ENCODE peak calls at places on chromosome 10, in nine cellular contexts. One of them, this sample, is unnamed. For H3K27me3, the result is how much of the 10 kb centered on the place peaks cover.

GRCh38 chr10:79070611-79071534 is 2.1 kb downstream of the ZMIZ1 start:
- DNase-seq in heart right ventricle: peak
- DNase-seq in CD4-positive, alpha-beta T cell: no peak
- DNase-seq in ovary: peak
- DNase-seq in right cardiac atrium: peak
- DNase-seq in transverse colon: peak
- DNase-seq in cardiac muscle cell: peak
- DNase-seq in HepG2: peak
- DNase-seq in CD4-positive, CD25-positive, alpha-beta regulatory T cell: peak
- DNase-seq in this sample: peak

GRCh38 chr10:96299383-96299782 is 4.9 kb upstream of the DNTT start:
- DNase-seq in heart right ventricle: no peak
- DNase-seq in CD4-positive, alpha-beta T cell: peak
- DNase-seq in ovary: no peak
- DNase-seq in right cardiac atrium: no peak
- DNase-seq in transverse colon: no peak
- DNase-seq in cardiac muscle cell: no peak
- DNase-seq in HepG2: no peak
- DNase-seq in CD4-positive, CD25-positive, alpha-beta regulatory T cell: peak
- DNase-seq in this sample: no peak

GRCh38 chr10:5632430-5632829 is 34.0 kb downstream of the ASB13 start:
- DNase-seq in heart right ventricle: no peak
- DNase-seq in CD4-positive, alpha-beta T cell: no peak
- DNase-seq in ovary: no peak
- DNase-seq in right cardiac atrium: no peak
- DNase-seq in transverse colon: peak
- DNase-seq in cardiac muscle cell: no peak
- DNase-seq in HepG2: peak
- DNase-seq in CD4-positive, CD25-positive, alpha-beta regulatory T cell: no peak
- DNase-seq in this sample: peak

GRCh38 chr10:12412671-12413368 is 63.5 kb downstream of the CAMK1D start:
- DNase-seq in heart right ventricle: no peak
- DNase-seq in CD4-positive, alpha-beta T cell: peak
- DNase-seq in ovary: no peak
- DNase-seq in right cardiac atrium: peak
- DNase-seq in transverse colon: no peak
- DNase-seq in cardiac muscle cell: no peak
- DNase-seq in HepG2: no peak
- DNase-seq in CD4-positive, CD25-positive, alpha-beta regulatory T cell: peak
- DNase-seq in this sample: no peak

GRCh38 chr10:46520381-46520780 is 36.1 kb downstream of the GPRIN2 start:
- DNase-seq in heart right ventricle: no peak
- DNase-seq in CD4-positive, alpha-beta T cell: no peak
- DNase-seq in ovary: peak
- DNase-seq in right cardiac atrium: no peak
- DNase-seq in transverse colon: peak
- DNase-seq in cardiac muscle cell: no peak
- DNase-seq in HepG2: no peak
- DNase-seq in CD4-positive, CD25-positive, alpha-beta regulatory T cell: no peak
- DNase-seq in this sample: no peak

GRCh38 chr10:114519306-114519669 is 115.0 kb upstream of the AFAP1L2 start:
- DNase-seq in heart right ventricle: no peak
- DNase-seq in CD4-positive, alpha-beta T cell: no peak
- DNase-seq in ovary: no peak
- DNase-seq in right cardiac atrium: peak
- DNase-seq in transverse colon: peak
- DNase-seq in cardiac muscle cell: no peak
- DNase-seq in HepG2: no peak
- DNase-seq in CD4-positive, CD25-positive, alpha-beta regulatory T cell: no peak
- DNase-seq in this sample: no peak

GRCh38 chr10:77286851-77287250 is 350.8 kb downstream of the KCNMA1 start:
- DNase-seq in heart right ventricle: no peak
- DNase-seq in CD4-positive, alpha-beta T cell: no peak
- DNase-seq in ovary: no peak
- DNase-seq in right cardiac atrium: no peak
- DNase-seq in transverse colon: no peak
- DNase-seq in cardiac muscle cell: no peak
- DNase-seq in HepG2: no peak
- DNase-seq in CD4-positive, CD25-positive, alpha-beta regulatory T cell: no peak
- DNase-seq in this sample: no peak

GRCh38 chr10:15166325-15166724 is 2.2 kb downstream of the NMT2 start:
- DNase-seq in heart right ventricle: no peak
- DNase-seq in CD4-positive, alpha-beta T cell: no peak
- DNase-seq in ovary: no peak
- DNase-seq in right cardiac atrium: no peak
- DNase-seq in transverse colon: no peak
- DNase-seq in cardiac muscle cell: peak
- DNase-seq in HepG2: no peak
- DNase-seq in CD4-positive, CD25-positive, alpha-beta regulatory T cell: no peak
- DNase-seq in this sample: no peak

GRCh38 chr10:93757766-93758509 is at the start of gene LGI1:
- DNase-seq in heart right ventricle: no peak
- DNase-seq in CD4-positive, alpha-beta T cell: no peak
- DNase-seq in ovary: no peak
- DNase-seq in right cardiac atrium: peak
- DNase-seq in transverse colon: no peak
- DNase-seq in cardiac muscle cell: peak
- DNase-seq in HepG2: no peak
- DNase-seq in CD4-positive, CD25-positive, alpha-beta regulatory T cell: no peak
- DNase-seq in this sample: no peak

GRCh38 chr10:14414901-14415300 is 84.2 kb upstream of the FRMD4A start:
- DNase-seq in heart right ventricle: no peak
- DNase-seq in CD4-positive, alpha-beta T cell: no peak
- DNase-seq in ovary: no peak
- DNase-seq in right cardiac atrium: no peak
- DNase-seq in transverse colon: no peak
- DNase-seq in cardiac muscle cell: peak
- DNase-seq in HepG2: no peak
- DNase-seq in CD4-positive, CD25-positive, alpha-beta regulatory T cell: no peak
- DNase-seq in this sample: no peak

GRCh38 chr10:77873558-77874380 is 52.8 kb downstream of the DLG5 start:
- DNase-seq in heart right ventricle: no peak
- DNase-seq in CD4-positive, alpha-beta T cell: peak
- DNase-seq in ovary: peak
- DNase-seq in right cardiac atrium: peak
- DNase-seq in transverse colon: peak
- DNase-seq in cardiac muscle cell: peak
- DNase-seq in HepG2: peak
- DNase-seq in CD4-positive, CD25-positive, alpha-beta regulatory T cell: peak
- DNase-seq in this sample: peak

GRCh38 chr10:63697956-63698814 is 177.0 kb downstream of the REEP3 start:
- DNase-seq in heart right ventricle: no peak
- DNase-seq in CD4-positive, alpha-beta T cell: no peak
- DNase-seq in ovary: no peak
- DNase-seq in right cardiac atrium: no peak
- DNase-seq in transverse colon: no peak
- DNase-seq in cardiac muscle cell: no peak
- DNase-seq in HepG2: no peak
- DNase-seq in CD4-positive, CD25-positive, alpha-beta regulatory T cell: no peak
- DNase-seq in this sample: no peak

GRCh38 chr10:21518629-21519321 is 6.7 kb downstream of the SKIDA1 start:
- DNase-seq in heart right ventricle: no peak
- DNase-seq in CD4-positive, alpha-beta T cell: no peak
- DNase-seq in ovary: peak
- DNase-seq in right cardiac atrium: peak
- DNase-seq in transverse colon: no peak
- DNase-seq in cardiac muscle cell: peak
- DNase-seq in HepG2: no peak
- DNase-seq in CD4-positive, CD25-positive, alpha-beta regulatory T cell: no peak
- DNase-seq in this sample: no peak
- H3K27me3 ChIP-seq in heart right ventricle: under half
- H3K27me3 ChIP-seq in CD4-positive, alpha-beta T cell: half or more
- H3K27me3 ChIP-seq in ovary: under half
- H3K27me3 ChIP-seq in right cardiac atrium: under half
- H3K27me3 ChIP-seq in transverse colon: half or more
- H3K27me3 ChIP-seq in cardiac muscle cell: under half
- H3K27me3 ChIP-seq in HepG2: under half
- H3K27me3 ChIP-seq in CD4-positive, CD25-positive, alpha-beta regulatory T cell: half or more
- H3K27me3 ChIP-seq in this sample: under half

DNA sequence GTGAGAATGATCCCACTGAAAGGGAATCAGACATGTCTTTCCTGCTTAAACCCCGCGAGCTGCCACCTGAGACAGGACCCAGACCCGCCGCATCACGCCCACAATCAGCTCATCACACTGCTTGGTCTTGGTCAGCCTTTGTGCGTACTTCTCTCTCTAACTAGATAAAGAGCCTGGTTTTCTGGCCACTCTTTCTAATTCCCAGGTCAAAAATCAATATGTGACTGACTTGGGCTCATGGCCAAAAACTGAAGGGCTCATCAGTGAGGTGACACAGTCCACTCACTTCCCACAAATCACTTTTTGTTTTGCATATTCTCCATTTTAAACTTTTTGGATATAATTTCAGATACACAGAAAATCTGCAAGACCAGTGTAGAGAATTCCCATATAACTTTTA is 247.3 kb downstream of the DIP2C start:
- DNase-seq in heart right ventricle: no peak
- DNase-seq in CD4-positive, alpha-beta T cell: no peak
- DNase-seq in ovary: no peak
- DNase-seq in right cardiac atrium: no peak
- DNase-seq in transverse colon: no peak
- DNase-seq in cardiac muscle cell: no peak
- DNase-seq in HepG2: no peak
- DNase-seq in CD4-positive, CD25-positive, alpha-beta regulatory T cell: no peak
- DNase-seq in this sample: no peak
- H3K27me3 ChIP-seq in heart right ventricle: under half
- H3K27me3 ChIP-seq in CD4-positive, alpha-beta T cell: under half
- H3K27me3 ChIP-seq in ovary: under half
- H3K27me3 ChIP-seq in right cardiac atrium: under half
- H3K27me3 ChIP-seq in transverse colon: under half
- H3K27me3 ChIP-seq in cardiac muscle cell: under half
- H3K27me3 ChIP-seq in HepG2: under half
- H3K27me3 ChIP-seq in CD4-positive, CD25-positive, alpha-beta regulatory T cell: under half
- H3K27me3 ChIP-seq in this sample: under half

GRCh38 chr10:70936111-70936510 is 47.7 kb upstream of the PCBD1 start:
- DNase-seq in heart right ventricle: no peak
- DNase-seq in CD4-positive, alpha-beta T cell: no peak
- DNase-seq in ovary: no peak
- DNase-seq in right cardiac atrium: no peak
- DNase-seq in transverse colon: no peak
- DNase-seq in cardiac muscle cell: no peak
- DNase-seq in HepG2: no peak
- DNase-seq in CD4-positive, CD25-positive, alpha-beta regulatory T cell: no peak
- DNase-seq in this sample: no peak
- H3K27me3 ChIP-seq in heart right ventricle: under half
- H3K27me3 ChIP-seq in CD4-positive, alpha-beta T cell: under half
- H3K27me3 ChIP-seq in ovary: under half
- H3K27me3 ChIP-seq in right cardiac atrium: under half
- H3K27me3 ChIP-seq in transverse colon: under half
- H3K27me3 ChIP-seq in cardiac muscle cell: under half
- H3K27me3 ChIP-seq in HepG2: half or more
- H3K27me3 ChIP-seq in CD4-positive, CD25-positive, alpha-beta regulatory T cell: under half
- H3K27me3 ChIP-seq in this sample: under half

DNA sequence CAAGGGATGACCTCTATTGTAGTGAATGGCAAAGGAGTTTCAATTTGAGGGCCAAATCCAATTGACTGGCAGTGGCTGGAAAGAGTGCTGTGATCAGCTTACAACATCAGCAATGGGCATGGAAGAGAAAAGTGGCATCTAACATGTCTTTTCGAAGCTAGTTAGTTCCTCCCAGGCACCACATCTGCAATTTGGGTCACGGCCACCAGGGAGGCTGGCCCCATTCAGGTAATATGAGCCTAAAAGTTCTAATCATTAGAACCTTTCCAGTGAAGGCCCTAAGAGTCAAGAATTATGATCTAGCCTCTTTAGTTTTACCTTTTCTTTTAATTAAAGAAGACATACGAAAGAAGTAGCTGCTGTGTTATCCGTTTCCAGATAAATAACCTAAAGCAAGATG is 17.3 kb downstream of the CRTAC1 start:
- DNase-seq in heart right ventricle: no peak
- DNase-seq in CD4-positive, alpha-beta T cell: no peak
- DNase-seq in ovary: no peak
- DNase-seq in right cardiac atrium: no peak
- DNase-seq in transverse colon: no peak
- DNase-seq in cardiac muscle cell: no peak
- DNase-seq in HepG2: no peak
- DNase-seq in CD4-positive, CD25-positive, alpha-beta regulatory T cell: no peak
- DNase-seq in this sample: no peak
- H3K27me3 ChIP-seq in heart right ventricle: under half
- H3K27me3 ChIP-seq in CD4-positive, alpha-beta T cell: under half
- H3K27me3 ChIP-seq in ovary: under half
- H3K27me3 ChIP-seq in right cardiac atrium: under half
- H3K27me3 ChIP-seq in transverse colon: under half
- H3K27me3 ChIP-seq in cardiac muscle cell: under half
- H3K27me3 ChIP-seq in HepG2: under half
- H3K27me3 ChIP-seq in CD4-positive, CD25-positive, alpha-beta regulatory T cell: under half
- H3K27me3 ChIP-seq in this sample: under half

DNA sequence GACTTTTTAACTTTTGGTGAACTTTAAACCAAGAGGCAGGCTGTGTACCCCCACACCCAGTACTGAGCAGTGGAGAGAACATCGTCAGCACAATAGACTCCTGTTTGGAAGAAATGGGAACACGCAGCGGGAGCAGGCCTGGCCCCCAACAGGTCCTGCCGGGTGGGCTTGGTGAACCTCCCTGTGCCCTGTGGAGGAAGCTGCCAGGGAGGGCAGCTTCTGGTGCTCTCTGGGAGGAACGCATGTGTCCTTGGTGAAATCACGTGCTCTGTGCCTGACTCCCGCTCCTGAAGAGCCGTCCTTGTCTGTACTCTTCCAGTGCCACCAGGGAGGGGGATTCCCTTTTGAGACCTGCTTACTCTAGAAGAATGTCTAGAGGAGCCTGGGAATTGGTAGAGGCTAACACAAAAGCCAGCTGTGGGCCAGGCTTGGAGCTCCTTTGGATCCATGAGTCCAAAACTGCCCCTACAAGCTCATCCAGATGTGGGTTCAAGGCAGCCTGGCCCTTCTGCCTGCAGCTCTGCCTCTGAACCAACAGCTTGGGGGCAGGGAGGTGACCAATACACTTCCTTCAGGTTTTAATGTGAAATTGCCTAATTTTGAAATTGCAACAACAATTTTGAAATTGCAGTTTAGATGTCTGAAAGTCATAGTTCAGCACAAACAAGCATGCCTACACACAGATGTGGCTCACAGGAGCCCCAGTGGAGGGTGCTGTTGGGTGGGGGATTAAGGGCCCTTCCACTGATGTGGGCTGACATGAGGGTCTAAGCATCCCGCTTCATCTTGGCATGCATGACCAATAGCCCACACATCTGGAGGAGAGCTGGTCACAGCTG is 31.8 kb downstream of the CHAT start:
- DNase-seq in heart right ventricle: no peak
- DNase-seq in CD4-positive, alpha-beta T cell: no peak
- DNase-seq in ovary: no peak
- DNase-seq in right cardiac atrium: no peak
- DNase-seq in transverse colon: no peak
- DNase-seq in cardiac muscle cell: no peak
- DNase-seq in HepG2: no peak
- DNase-seq in CD4-positive, CD25-positive, alpha-beta regulatory T cell: no peak
- DNase-seq in this sample: no peak
- H3K27me3 ChIP-seq in heart right ventricle: under half
- H3K27me3 ChIP-seq in CD4-positive, alpha-beta T cell: under half
- H3K27me3 ChIP-seq in ovary: under half
- H3K27me3 ChIP-seq in right cardiac atrium: under half
- H3K27me3 ChIP-seq in transverse colon: under half
- H3K27me3 ChIP-seq in cardiac muscle cell: under half
- H3K27me3 ChIP-seq in HepG2: under half
- H3K27me3 ChIP-seq in CD4-positive, CD25-positive, alpha-beta regulatory T cell: under half
- H3K27me3 ChIP-seq in this sample: under half